ENCODE peak calls at places on chromosomes 1 and 21, in four cellular contexts. V, A, F and C are unnamed samples.
A peak's percentile ranks its signal among the peaks of the same experiment; 100 is the strongest.

GRCh38 chr1:199460933-199461332 is 566.6 kb upstream of the NR5A2 start:
- DNase-seq in V (no peak), A (no peak), F (no peak), C (no peak)

GRCh38 chr1:202806845-202807366 is 1.3 kb downstream of the KDM5B start:
- DNase-seq in V (peak; percentile 15), A (peak; percentile 46), F (no peak), C (no peak)

GRCh38 chr21:37427221-37427620 is 60.6 kb downstream of the DYRK1A start:
- DNase-seq in V (no peak), A (no peak), F (no peak), C (no peak)

GRCh38 chr1:27891196-27891889 is 19.0 kb downstream of the THEMIS2 start:
- DNase-seq in V (peak; percentile 22), A (peak; percentile 58), F (no peak), C (no peak)

GRCh38 chr1:39098569-39099250 is 72.6 kb downstream of the NDUFS5 start:
- DNase-seq in V (peak; percentile 76), A (peak; percentile 66), F (peak; percentile 87), C (peak; percentile 52)

GRCh38 chr1:199959033-199959774 is 68.3 kb upstream of the NR5A2 start:
- DNase-seq in V (no peak), A (no peak), F (no peak), C (no peak)

GRCh38 chr1:95742591-95743089 is 508.6 kb downstream of the RWDD3 start:
- DNase-seq in V (no peak), A (no peak), F (peak; percentile 5), C (no peak)

GRCh38 chr1:219416598-219417238 is 196.2 kb downstream of the ZC3H11B start:
- DNase-seq in V (peak; percentile 58), A (peak; percentile 72), F (no peak), C (peak; percentile 77)

GRCh38 chr1:91795601-91796389 is 90.2 kb downstream of the TGFBR3 start:
- DNase-seq in V (no peak), A (no peak), F (peak; percentile 63), C (no peak)

GRCh38 chr21:29114765-29115164 is 15.7 kb upstream of the MAP3K7CL start:
- DNase-seq in V (no peak), A (no peak), F (no peak), C (no peak)

GRCh38 chr1:966603-967295 is 467 bp downstream of the PLEKHN1 start:
- DNase-seq in V (peak; percentile 83), A (peak; percentile 93), F (no peak), C (peak; percentile 92)

GRCh38 chr1:151596166-151596933 is 15.5 kb upstream of the SNX27 start:
- DNase-seq in V (no peak), A (no peak), F (no peak), C (no peak)

GRCh38 chr1:213972141-213972540 is 15.6 kb upstream of the PROX1 start:
- DNase-seq in V (no peak), A (no peak), F (no peak), C (no peak)

GRCh38 chr21:37742532-37742931 is 173.7 kb downstream of the KCNJ6 start:
- DNase-seq in V (no peak), A (no peak), F (no peak), C (no peak)

GRCh38 chr1:186325239-186325638 is 49.8 kb downstream of the TPR start:
- DNase-seq in V (peak; percentile 32), A (no peak), F (no peak), C (no peak)

GRCh38 chr1:147598631-147599361 is 57.5 kb downstream of the BCL9 start:
- DNase-seq in V (peak; percentile 36), A (peak; percentile 53), F (no peak), C (no peak)

GRCh38 chr1:56644064-56644940 is 812 bp upstream of the PRKAA2 start:
- DNase-seq in V (no peak), A (no peak), F (no peak), C (no peak)

GRCh38 chr21:15362458-15362857 is 297.7 kb upstream of the NRIP1 start:
- DNase-seq in V (no peak), A (no peak), F (no peak), C (no peak)

GRCh38 chr1:94142022-94142421 is 21.1 kb upstream of the ABCA4 start:
- DNase-seq in V (no peak), A (no peak), F (no peak), C (no peak)

GRCh38 chr1:245094092-245094491 is 60.7 kb upstream of the KIF26B start:
- DNase-seq in V (no peak), A (no peak), F (no peak), C (no peak)

GRCh38 chr1:27563407-27564263 is 40.3 kb downstream of the AHDC1 start:
- DNase-seq in V (no peak), A (no peak), F (no peak), C (no peak)

GRCh38 chr21:15423676-15424445 is 305.9 kb upstream of the USP25 start:
- DNase-seq in V (no peak), A (no peak), F (no peak), C (no peak)

GRCh38 chr21:25818156-25818950 is 83.6 kb downstream of the GABPA start:
- DNase-seq in V (no peak), A (no peak), F (no peak), C (no peak)

GRCh38 chr1:167713330-167714081 is 8.3 kb upstream of the MPZL1 start:
- DNase-seq in V (peak; percentile 14), A (peak; percentile 32), F (no peak), C (no peak)